ENCODE peak calls at places on chromosome 9, in four cellular contexts. One of them, this sample, is unnamed.

GRCh38 chr9:15357050-15357653 is 50.1 kb upstream of the TTC39B start:
- DNase-seq in AG04449: no peak
- DNase-seq in stimulated activated CD8-positive, alpha-beta memory T cell treated with anti-CD3 and anti-CD28 coated beads, Interleukin-4, amount 100 ng/mL, for 1 hour: no peak
- DNase-seq in Peyer's patch: peak
- DNase-seq in this sample: no peak

GRCh38 chr9:70589571-70590263 is 175.3 kb upstream of the KLF9 start:
- DNase-seq in AG04449: peak
- DNase-seq in stimulated activated CD8-positive, alpha-beta memory T cell treated with anti-CD3 and anti-CD28 coated beads, Interleukin-4, amount 100 ng/mL, for 1 hour: no peak
- DNase-seq in Peyer's patch: no peak
- DNase-seq in this sample: no peak

GRCh38 chr9:20611751-20612287 is 10.5 kb downstream of the MLLT3 start:
- DNase-seq in AG04449: no peak
- DNase-seq in stimulated activated CD8-positive, alpha-beta memory T cell treated with anti-CD3 and anti-CD28 coated beads, Interleukin-4, amount 100 ng/mL, for 1 hour: no peak
- DNase-seq in Peyer's patch: no peak
- DNase-seq in this sample: no peak

GRCh38 chr9:33153666-33154065 is 13.5 kb downstream of the B4GALT1 start:
- DNase-seq in AG04449: no peak
- DNase-seq in stimulated activated CD8-positive, alpha-beta memory T cell treated with anti-CD3 and anti-CD28 coated beads, Interleukin-4, amount 100 ng/mL, for 1 hour: no peak
- DNase-seq in Peyer's patch: no peak
- DNase-seq in this sample: no peak

GRCh38 chr9:31823365-31823764 is 561.1 kb upstream of the ACO1 start:
- DNase-seq in AG04449: no peak
- DNase-seq in stimulated activated CD8-positive, alpha-beta memory T cell treated with anti-CD3 and anti-CD28 coated beads, Interleukin-4, amount 100 ng/mL, for 1 hour: no peak
- DNase-seq in Peyer's patch: no peak
- DNase-seq in this sample: no peak

GRCh38 chr9:113650207-113651131 is 186.9 kb downstream of the RGS3 start:
- DNase-seq in Peyer's patch: peak
- DNase-seq in AG04449: peak
- DNase-seq in stimulated activated CD8-positive, alpha-beta memory T cell treated with anti-CD3 and anti-CD28 coated beads, Interleukin-4, amount 100 ng/mL, for 1 hour: no peak
- DNase-seq in this sample: no peak

GRCh38 chr9:28155671-28156070 is 582.4 kb upstream of the C9orf72 start:
- DNase-seq in AG04449: no peak
- DNase-seq in stimulated activated CD8-positive, alpha-beta memory T cell treated with anti-CD3 and anti-CD28 coated beads, Interleukin-4, amount 100 ng/mL, for 1 hour: no peak
- DNase-seq in Peyer's patch: no peak
- DNase-seq in this sample: no peak

GRCh38 chr9:135522137-135522877 is 1.1 kb downstream of the LCN1 start:
- DNase-seq in stimulated activated CD8-positive, alpha-beta memory T cell treated with anti-CD3 and anti-CD28 coated beads, Interleukin-4, amount 100 ng/mL, for 1 hour: no peak
- DNase-seq in Peyer's patch: peak
- DNase-seq in AG04449: no peak
- DNase-seq in this sample: no peak

GRCh38 chr9:69463497-69464068 is 138.6 kb downstream of the ENTREP1 start:
- DNase-seq in Peyer's patch: no peak
- DNase-seq in AG04449: no peak
- DNase-seq in stimulated activated CD8-positive, alpha-beta memory T cell treated with anti-CD3 and anti-CD28 coated beads, Interleukin-4, amount 100 ng/mL, for 1 hour: no peak
- DNase-seq in this sample: no peak

GRCh38 chr9:134422301-134422700 is 96.0 kb downstream of the RXRA start:
- DNase-seq in AG04449: no peak
- DNase-seq in Peyer's patch: peak
- DNase-seq in stimulated activated CD8-positive, alpha-beta memory T cell treated with anti-CD3 and anti-CD28 coated beads, Interleukin-4, amount 100 ng/mL, for 1 hour: no peak
- DNase-seq in this sample: no peak

GRCh38 chr9:27569406-27569805 is 3.9 kb downstream of the C9orf72 start:
- DNase-seq in stimulated activated CD8-positive, alpha-beta memory T cell treated with anti-CD3 and anti-CD28 coated beads, Interleukin-4, amount 100 ng/mL, for 1 hour: no peak
- DNase-seq in Peyer's patch: no peak
- DNase-seq in AG04449: no peak
- DNase-seq in this sample: no peak

GRCh38 chr9:38228331-38229122 is 159.5 kb upstream of the SHB start:
- DNase-seq in stimulated activated CD8-positive, alpha-beta memory T cell treated with anti-CD3 and anti-CD28 coated beads, Interleukin-4, amount 100 ng/mL, for 1 hour: no peak
- DNase-seq in AG04449: no peak
- DNase-seq in Peyer's patch: no peak
- DNase-seq in this sample: no peak

GRCh38 chr9:133371261-133371711 is 4.6 kb downstream of the SURF4 start:
- DNase-seq in stimulated activated CD8-positive, alpha-beta memory T cell treated with anti-CD3 and anti-CD28 coated beads, Interleukin-4, amount 100 ng/mL, for 1 hour: peak
- DNase-seq in AG04449: no peak
- DNase-seq in Peyer's patch: peak
- DNase-seq in this sample: no peak

GRCh38 chr9:131732636-131733340 is 7.1 kb downstream of the RAPGEF1 start:
- DNase-seq in AG04449: no peak
- DNase-seq in Peyer's patch: peak
- DNase-seq in stimulated activated CD8-positive, alpha-beta memory T cell treated with anti-CD3 and anti-CD28 coated beads, Interleukin-4, amount 100 ng/mL, for 1 hour: no peak
- DNase-seq in this sample: no peak

GRCh38 chr9:132857031-132857430 is 21.1 kb downstream of the AK8 start:
- DNase-seq in Peyer's patch: peak
- DNase-seq in stimulated activated CD8-positive, alpha-beta memory T cell treated with anti-CD3 and anti-CD28 coated beads, Interleukin-4, amount 100 ng/mL, for 1 hour: no peak
- DNase-seq in AG04449: peak
- DNase-seq in this sample: no peak

GRCh38 chr9:114315723-114316363 is 7.1 kb upstream of the ORM1 start:
- DNase-seq in stimulated activated CD8-positive, alpha-beta memory T cell treated with anti-CD3 and anti-CD28 coated beads, Interleukin-4, amount 100 ng/mL, for 1 hour: no peak
- DNase-seq in Peyer's patch: peak
- DNase-seq in AG04449: no peak
- DNase-seq in this sample: no peak

GRCh38 chr9:30774326-30774725 is 1610.1 kb upstream of the ACO1 start:
- DNase-seq in AG04449: no peak
- DNase-seq in stimulated activated CD8-positive, alpha-beta memory T cell treated with anti-CD3 and anti-CD28 coated beads, Interleukin-4, amount 100 ng/mL, for 1 hour: no peak
- DNase-seq in Peyer's patch: no peak
- DNase-seq in this sample: no peak

GRCh38 chr9:18480649-18481048 is 6.7 kb downstream of the ADAMTSL1 start:
- DNase-seq in stimulated activated CD8-positive, alpha-beta memory T cell treated with anti-CD3 and anti-CD28 coated beads, Interleukin-4, amount 100 ng/mL, for 1 hour: no peak
- DNase-seq in Peyer's patch: no peak
- DNase-seq in AG04449: peak
- DNase-seq in this sample: no peak

GRCh38 chr9:18928711-18929110 is 104.3 kb downstream of the SAXO1 start:
- DNase-seq in stimulated activated CD8-positive, alpha-beta memory T cell treated with anti-CD3 and anti-CD28 coated beads, Interleukin-4, amount 100 ng/mL, for 1 hour: no peak
- DNase-seq in Peyer's patch: no peak
- DNase-seq in AG04449: peak
- DNase-seq in this sample: no peak

GRCh38 chr9:93010696-93011095 is 47.8 kb upstream of the SUSD3 start:
- DNase-seq in stimulated activated CD8-positive, alpha-beta memory T cell treated with anti-CD3 and anti-CD28 coated beads, Interleukin-4, amount 100 ng/mL, for 1 hour: no peak
- DNase-seq in Peyer's patch: peak
- DNase-seq in AG04449: no peak
- DNase-seq in this sample: no peak

GRCh38 chr9:91776409-91777365 is 173.3 kb downstream of the ROR2 start:
- DNase-seq in stimulated activated CD8-positive, alpha-beta memory T cell treated with anti-CD3 and anti-CD28 coated beads, Interleukin-4, amount 100 ng/mL, for 1 hour: no peak
- DNase-seq in AG04449: no peak
- DNase-seq in Peyer's patch: no peak
- DNase-seq in this sample: no peak

GRCh38 chr9:122274055-122274454 is 9.4 kb downstream of the MRRF start:
- DNase-seq in Peyer's patch: no peak
- DNase-seq in AG04449: no peak
- DNase-seq in stimulated activated CD8-positive, alpha-beta memory T cell treated with anti-CD3 and anti-CD28 coated beads, Interleukin-4, amount 100 ng/mL, for 1 hour: no peak
- DNase-seq in this sample: no peak

GRCh38 chr9:37410969-37411785 is 11.3 kb upstream of the GRHPR start:
- DNase-seq in Peyer's patch: peak
- DNase-seq in AG04449: no peak
- DNase-seq in stimulated activated CD8-positive, alpha-beta memory T cell treated with anti-CD3 and anti-CD28 coated beads, Interleukin-4, amount 100 ng/mL, for 1 hour: no peak
- DNase-seq in this sample: no peak

GRCh38 chr9:87711857-87712800 is 13.8 kb upstream of the CTSL start:
- DNase-seq in Peyer's patch: no peak
- DNase-seq in AG04449: peak
- DNase-seq in stimulated activated CD8-positive, alpha-beta memory T cell treated with anti-CD3 and anti-CD28 coated beads, Interleukin-4, amount 100 ng/mL, for 1 hour: no peak
- DNase-seq in this sample: no peak

GRCh38 chr9:84207443-84208032 is 133.0 kb downstream of the SLC28A3 start:
- DNase-seq in Peyer's patch: no peak
- DNase-seq in AG04449: no peak
- DNase-seq in stimulated activated CD8-positive, alpha-beta memory T cell treated with anti-CD3 and anti-CD28 coated beads, Interleukin-4, amount 100 ng/mL, for 1 hour: no peak
- DNase-seq in this sample: no peak

GRCh38 chr9:135516132-135516860 is 4.9 kb upstream of the LCN1 start:
- DNase-seq in Peyer's patch: peak
- DNase-seq in AG04449: no peak
- DNase-seq in stimulated activated CD8-positive, alpha-beta memory T cell treated with anti-CD3 and anti-CD28 coated beads, Interleukin-4, amount 100 ng/mL, for 1 hour: no peak
- DNase-seq in this sample: no peak

GRCh38 chr9:93891050-93891449 is 64.1 kb downstream of the BARX1 start:
- DNase-seq in Peyer's patch: no peak
- DNase-seq in stimulated activated CD8-positive, alpha-beta memory T cell treated with anti-CD3 and anti-CD28 coated beads, Interleukin-4, amount 100 ng/mL, for 1 hour: no peak
- DNase-seq in AG04449: no peak
- DNase-seq in this sample: no peak

GRCh38 chr9:17622166-17622565 is 43.3 kb downstream of the SH3GL2 start:
- DNase-seq in AG04449: no peak
- DNase-seq in Peyer's patch: no peak
- DNase-seq in stimulated activated CD8-positive, alpha-beta memory T cell treated with anti-CD3 and anti-CD28 coated beads, Interleukin-4, amount 100 ng/mL, for 1 hour: no peak
- DNase-seq in this sample: peak

GRCh38 chr9:134403682-134404301 is 77.5 kb downstream of the RXRA start:
- DNase-seq in AG04449: peak
- DNase-seq in stimulated activated CD8-positive, alpha-beta memory T cell treated with anti-CD3 and anti-CD28 coated beads, Interleukin-4, amount 100 ng/mL, for 1 hour: no peak
- DNase-seq in Peyer's patch: peak
- DNase-seq in this sample: no peak

GRCh38 chr9:13213337-13213736 is 66.2 kb downstream of the MPDZ start:
- DNase-seq in Peyer's patch: no peak
- DNase-seq in stimulated activated CD8-positive, alpha-beta memory T cell treated with anti-CD3 and anti-CD28 coated beads, Interleukin-4, amount 100 ng/mL, for 1 hour: no peak
- DNase-seq in AG04449: peak
- DNase-seq in this sample: no peak

GRCh38 chr9:127567119-127567897 is 44.8 kb upstream of the STXBP1 start:
- DNase-seq in stimulated activated CD8-positive, alpha-beta memory T cell treated with anti-CD3 and anti-CD28 coated beads, Interleukin-4, amount 100 ng/mL, for 1 hour: no peak
- DNase-seq in AG04449: no peak
- DNase-seq in Peyer's patch: peak
- DNase-seq in this sample: peak

GRCh38 chr9:86979686-86980085 is 32.4 kb upstream of the GAS1 start:
- DNase-seq in stimulated activated CD8-positive, alpha-beta memory T cell treated with anti-CD3 and anti-CD28 coated beads, Interleukin-4, amount 100 ng/mL, for 1 hour: no peak
- DNase-seq in Peyer's patch: no peak
- DNase-seq in AG04449: no peak
- DNase-seq in this sample: no peak

GRCh38 chr9:121939643-121940042 is 153.5 kb downstream of the TTLL11 start:
- DNase-seq in stimulated activated CD8-positive, alpha-beta memory T cell treated with anti-CD3 and anti-CD28 coated beads, Interleukin-4, amount 100 ng/mL, for 1 hour: no peak
- DNase-seq in Peyer's patch: no peak
- DNase-seq in AG04449: no peak
- DNase-seq in this sample: no peak

GRCh38 chr9:14692536-14692917 is 705 bp downstream of the ZDHHC21 start:
- DNase-seq in Peyer's patch: no peak
- DNase-seq in stimulated activated CD8-positive, alpha-beta memory T cell treated with anti-CD3 and anti-CD28 coated beads, Interleukin-4, amount 100 ng/mL, for 1 hour: no peak
- DNase-seq in AG04449: no peak
- DNase-seq in this sample: no peak

GRCh38 chr9:119689879-119690278 is 320.6 kb upstream of the BRINP1 start:
- DNase-seq in Peyer's patch: no peak
- DNase-seq in AG04449: no peak
- DNase-seq in stimulated activated CD8-positive, alpha-beta memory T cell treated with anti-CD3 and anti-CD28 coated beads, Interleukin-4, amount 100 ng/mL, for 1 hour: no peak
- DNase-seq in this sample: no peak

GRCh38 chr9:132201780-132202703 is 40.2 kb downstream of the NTNG2 start:
- DNase-seq in stimulated activated CD8-positive, alpha-beta memory T cell treated with anti-CD3 and anti-CD28 coated beads, Interleukin-4, amount 100 ng/mL, for 1 hour: no peak
- DNase-seq in AG04449: no peak
- DNase-seq in Peyer's patch: no peak
- DNase-seq in this sample: no peak

This sample was measured in cerebellar nuclear complex.